ENCODE peak calls at places on chromosomes 2 and 18, in six cellular contexts. One of them, this sample, is unnamed.

GRCh38 chr2:240355001-240355891 is 80.2 kb upstream of the GPC1 start:
- DNase-seq in mesenteric fat pad: no peak
- DNase-seq in stimulated activated CD4-positive, alpha-beta T cell treated with anti-CD3 and anti-CD28 coated beads, TNF-alpha, amount 100 ng/mL, for 4 hours: no peak
- DNase-seq in NCI-H2081: no peak
- DNase-seq in activated T-cell treated with anti-CD3 and anti-CD28 coated beads for 1 hour: no peak
- DNase-seq in NCI-H446: no peak
- DNase-seq in this sample: no peak

GRCh38 chr18:54590945-54591344 is at the start of gene DYNAP:
- DNase-seq in mesenteric fat pad: no peak
- DNase-seq in stimulated activated CD4-positive, alpha-beta T cell treated with anti-CD3 and anti-CD28 coated beads, TNF-alpha, amount 100 ng/mL, for 4 hours: no peak
- DNase-seq in NCI-H2081: no peak
- DNase-seq in activated T-cell treated with anti-CD3 and anti-CD28 coated beads for 1 hour: no peak
- DNase-seq in NCI-H446: no peak
- DNase-seq in this sample: no peak

GRCh38 chr2:134361648-134362047 is 107.8 kb downstream of the MGAT5 start:
- DNase-seq in mesenteric fat pad: no peak
- DNase-seq in stimulated activated CD4-positive, alpha-beta T cell treated with anti-CD3 and anti-CD28 coated beads, TNF-alpha, amount 100 ng/mL, for 4 hours: no peak
- DNase-seq in NCI-H2081: peak
- DNase-seq in activated T-cell treated with anti-CD3 and anti-CD28 coated beads for 1 hour: no peak
- DNase-seq in NCI-H446: no peak
- DNase-seq in this sample: no peak

GRCh38 chr2:11985817-11986566 is 239.6 kb downstream of the LPIN1 start:
- DNase-seq in mesenteric fat pad: no peak
- DNase-seq in stimulated activated CD4-positive, alpha-beta T cell treated with anti-CD3 and anti-CD28 coated beads, TNF-alpha, amount 100 ng/mL, for 4 hours: no peak
- DNase-seq in NCI-H2081: no peak
- DNase-seq in activated T-cell treated with anti-CD3 and anti-CD28 coated beads for 1 hour: no peak
- DNase-seq in NCI-H446: no peak
- DNase-seq in this sample: no peak

GRCh38 chr2:207188601-207189000 is 22.9 kb upstream of the KLF7 start:
- DNase-seq in mesenteric fat pad: no peak
- DNase-seq in stimulated activated CD4-positive, alpha-beta T cell treated with anti-CD3 and anti-CD28 coated beads, TNF-alpha, amount 100 ng/mL, for 4 hours: no peak
- DNase-seq in NCI-H2081: peak
- DNase-seq in activated T-cell treated with anti-CD3 and anti-CD28 coated beads for 1 hour: no peak
- DNase-seq in NCI-H446: no peak
- DNase-seq in this sample: no peak

GRCh38 chr2:96680561-96681141 is 38.1 kb downstream of the FER1L5 start:
- DNase-seq in mesenteric fat pad: no peak
- DNase-seq in stimulated activated CD4-positive, alpha-beta T cell treated with anti-CD3 and anti-CD28 coated beads, TNF-alpha, amount 100 ng/mL, for 4 hours: no peak
- DNase-seq in NCI-H2081: no peak
- DNase-seq in activated T-cell treated with anti-CD3 and anti-CD28 coated beads for 1 hour: no peak
- DNase-seq in NCI-H446: no peak
- DNase-seq in this sample: no peak

GRCh38 chr2:238169708-238170251 is 11.0 kb downstream of the ERFE start:
- DNase-seq in mesenteric fat pad: peak
- DNase-seq in stimulated activated CD4-positive, alpha-beta T cell treated with anti-CD3 and anti-CD28 coated beads, TNF-alpha, amount 100 ng/mL, for 4 hours: no peak
- DNase-seq in NCI-H2081: no peak
- DNase-seq in activated T-cell treated with anti-CD3 and anti-CD28 coated beads for 1 hour: no peak
- DNase-seq in NCI-H446: no peak
- DNase-seq in this sample: peak

GRCh38 chr2:205811387-205811786 is 129.1 kb downstream of the NRP2 start:
- DNase-seq in mesenteric fat pad: no peak
- DNase-seq in stimulated activated CD4-positive, alpha-beta T cell treated with anti-CD3 and anti-CD28 coated beads, TNF-alpha, amount 100 ng/mL, for 4 hours: no peak
- DNase-seq in NCI-H2081: no peak
- DNase-seq in activated T-cell treated with anti-CD3 and anti-CD28 coated beads for 1 hour: no peak
- DNase-seq in NCI-H446: no peak
- DNase-seq in this sample: no peak

GRCh38 chr2:215794829-215795546 is 218.4 kb downstream of the MREG start:
- DNase-seq in mesenteric fat pad: no peak
- DNase-seq in stimulated activated CD4-positive, alpha-beta T cell treated with anti-CD3 and anti-CD28 coated beads, TNF-alpha, amount 100 ng/mL, for 4 hours: no peak
- DNase-seq in NCI-H2081: no peak
- DNase-seq in activated T-cell treated with anti-CD3 and anti-CD28 coated beads for 1 hour: no peak
- DNase-seq in NCI-H446: no peak
- DNase-seq in this sample: no peak

GRCh38 chr2:118881490-118882129 is 34.2 kb upstream of the EN1 start:
- DNase-seq in mesenteric fat pad: no peak
- DNase-seq in stimulated activated CD4-positive, alpha-beta T cell treated with anti-CD3 and anti-CD28 coated beads, TNF-alpha, amount 100 ng/mL, for 4 hours: peak
- DNase-seq in NCI-H2081: peak
- DNase-seq in activated T-cell treated with anti-CD3 and anti-CD28 coated beads for 1 hour: peak
- DNase-seq in NCI-H446: no peak
- DNase-seq in this sample: peak

GRCh38 chr2:71379086-71379485 is 47.5 kb downstream of the ZNF638 start:
- DNase-seq in mesenteric fat pad: no peak
- DNase-seq in stimulated activated CD4-positive, alpha-beta T cell treated with anti-CD3 and anti-CD28 coated beads, TNF-alpha, amount 100 ng/mL, for 4 hours: no peak
- DNase-seq in NCI-H2081: no peak
- DNase-seq in activated T-cell treated with anti-CD3 and anti-CD28 coated beads for 1 hour: no peak
- DNase-seq in NCI-H446: no peak
- DNase-seq in this sample: no peak

GRCh38 chr2:239666053-239666854 is 265.4 kb upstream of the HDAC4 start:
- DNase-seq in mesenteric fat pad: peak
- DNase-seq in stimulated activated CD4-positive, alpha-beta T cell treated with anti-CD3 and anti-CD28 coated beads, TNF-alpha, amount 100 ng/mL, for 4 hours: no peak
- DNase-seq in NCI-H2081: no peak
- DNase-seq in activated T-cell treated with anti-CD3 and anti-CD28 coated beads for 1 hour: no peak
- DNase-seq in NCI-H446: no peak
- DNase-seq in this sample: no peak

GRCh38 chr2:140353541-140353940 is 1573.4 kb upstream of the NXPH2 start:
- DNase-seq in mesenteric fat pad: no peak
- DNase-seq in stimulated activated CD4-positive, alpha-beta T cell treated with anti-CD3 and anti-CD28 coated beads, TNF-alpha, amount 100 ng/mL, for 4 hours: no peak
- DNase-seq in NCI-H2081: no peak
- DNase-seq in activated T-cell treated with anti-CD3 and anti-CD28 coated beads for 1 hour: no peak
- DNase-seq in NCI-H446: no peak
- DNase-seq in this sample: no peak